ENCODE peak calls at places on chromosome 1, in five cellular contexts. P is mucosa of descending colon, H is HFF-Myc, B is PC-3, J is adrenal gland. S is an unnamed sample.

GRCh38 chr1:154972517-154973343 is 1.8 kb upstream of the CKS1B start:
- DNase-seq in P (peak; percentile 66), H (peak; percentile 87), B (peak; percentile 99), J (peak; percentile 75), S (peak; percentile 88)

GRCh38 chr1:237235080-237235479 is 193.1 kb downstream of the RYR2 start:
- DNase-seq in P (no peak), H (no peak), B (no peak), J (no peak), S (no peak)

GRCh38 chr1:121558514-121558913 is 373.7 kb downstream of the SRGAP2C start:
- DNase-seq in P (no peak), H (peak; percentile 17), B (peak; percentile 73), J (peak; percentile 21), S (no peak)

GRCh38 chr1:79847715-79848114 is 841.2 kb upstream of the ADGRL4 start:
- DNase-seq in P (no peak), H (no peak), B (no peak), J (no peak), S (no peak)

GRCh38 chr1:64955093-64956066 is 11.0 kb downstream of the JAK1 start:
- DNase-seq in P (no peak), H (no peak), B (no peak), J (no peak), S (no peak)

GRCh38 chr1:63557365-63557987 is 34.2 kb downstream of the EFCAB7 start:
- DNase-seq in P (no peak), H (peak; percentile 33), B (peak; percentile 75), J (no peak), S (no peak)

GRCh38 chr1:106817626-106818025 is 238.8 kb upstream of the PRMT6 start:
- DNase-seq in P (no peak), H (no peak), B (no peak), J (no peak), S (no peak)

GRCh38 chr1:169618367-169618766 is 11.6 kb downstream of the SELP start:
- DNase-seq in P (no peak), H (no peak), B (no peak), J (no peak), S (no peak)

GRCh38 chr1:211036701-211037494 is 97.0 kb downstream of the KCNH1 start:
- DNase-seq in P (no peak), H (peak; percentile 82), B (peak; percentile 71), J (no peak), S (no peak)

GRCh38 chr1:22625262-22625925 is 11.0 kb upstream of the C1QA start:
- DNase-seq in P (no peak), H (no peak), B (peak; percentile 12), J (no peak), S (no peak)

GRCh38 chr1:8880068-8880676 is 1.7 kb upstream of the ENO1 start:
- DNase-seq in P (peak; percentile 55), H (peak; percentile 72), B (peak; percentile 93), J (no peak), S (peak; percentile 74)
- H3K4me3 ChIP-seq in P (no peak overlapping the region), H (peak overlapping the region; percentile 92), B (peak overlapping the region; percentile 95), J (no peak overlapping the region), S (peak overlapping the region; percentile 99)

DNA sequence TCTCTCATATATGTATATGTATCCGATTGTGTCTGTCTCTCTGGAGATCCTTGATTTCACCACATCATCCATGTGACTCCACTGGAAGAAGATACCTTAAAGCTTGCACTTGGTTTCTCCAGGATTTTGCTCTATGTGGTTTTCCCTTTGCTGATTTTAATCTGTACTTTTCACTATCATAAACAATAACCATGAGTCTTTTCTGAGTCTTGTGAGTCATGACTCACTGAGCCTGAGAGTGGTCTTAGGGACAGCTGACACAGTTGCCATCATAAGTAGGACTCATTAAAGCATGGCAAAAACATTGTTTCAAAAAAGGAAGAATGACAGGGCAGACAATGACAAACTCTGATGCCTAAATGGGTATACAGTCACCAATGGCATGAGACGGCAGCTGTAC is 226.2 kb downstream of the AKT3 start:
- DNase-seq in P (no peak), H (no peak), B (peak; percentile 18), J (no peak), S (no peak)
- H3K4me3 ChIP-seq in P (no peak overlapping the region), H (no peak overlapping the region), B (no peak overlapping the region), J (no peak overlapping the region), S (no peak overlapping the region)

GRCh38 chr1:213982515-213982813 is 5.3 kb upstream of the PROX1 start:
- DNase-seq in P (peak; percentile 20), H (no peak), B (no peak), J (no peak), S (no peak)
- H3K4me3 ChIP-seq in P (no peak overlapping the region), H (no peak overlapping the region), B (no peak overlapping the region), J (no peak overlapping the region), S (peak overlapping the region; percentile 75)

GRCh38 chr1:77976433-77977076 is 2.3 kb downstream of the FUBP1 start:
- DNase-seq in P (no peak), H (no peak), B (peak; percentile 13), J (no peak), S (no peak)
- H3K4me3 ChIP-seq in P (no peak overlapping the region), H (peak overlapping the region; percentile 98), B (peak overlapping the region; percentile 94), J (no peak overlapping the region), S (no peak overlapping the region)

S was measured in right lobe of liver.